ENCODE peak calls at places on chromosome 11, in six cellular contexts. One of them, this sample, is unnamed.

GRCh38 chr11:94144233-94144632 is 15.6 kb downstream of the PANX1 start:
- DNase-seq in mesenchymal stem cell: peak
- DNase-seq in neuronal stem cell: no peak
- DNase-seq in IMR-90: no peak
- DNase-seq in H9: no peak
- DNase-seq in mesendoderm: peak
- DNase-seq in this sample: peak

GRCh38 chr11:88051386-88051785 is 123.9 kb downstream of the RAB38 start:
- DNase-seq in neuronal stem cell: no peak
- DNase-seq in IMR-90: peak
- DNase-seq in mesendoderm: no peak
- DNase-seq in H9: no peak
- DNase-seq in mesenchymal stem cell: peak
- DNase-seq in this sample: no peak

GRCh38 chr11:36075053-36075452 is 131.2 kb downstream of the LDLRAD3 start:
- DNase-seq in IMR-90: peak
- DNase-seq in neuronal stem cell: no peak
- DNase-seq in mesendoderm: no peak
- DNase-seq in H9: no peak
- DNase-seq in mesenchymal stem cell: peak
- DNase-seq in this sample: no peak

GRCh38 chr11:106276126-106276525 is 198.7 kb downstream of the AASDHPPT start:
- DNase-seq in neuronal stem cell: no peak
- DNase-seq in mesenchymal stem cell: no peak
- DNase-seq in IMR-90: peak
- DNase-seq in H9: no peak
- DNase-seq in mesendoderm: no peak
- DNase-seq in this sample: no peak

GRCh38 chr11:8870461-8871282 is 40.3 kb upstream of the AKIP1 start:
- DNase-seq in H9: peak
- DNase-seq in neuronal stem cell: peak
- DNase-seq in mesendoderm: peak
- DNase-seq in IMR-90: peak
- DNase-seq in mesenchymal stem cell: peak
- DNase-seq in this sample: peak

GRCh38 chr11:92330114-92330513 is 105.5 kb downstream of the FAT3 start:
- DNase-seq in neuronal stem cell: no peak
- DNase-seq in H9: no peak
- DNase-seq in mesenchymal stem cell: no peak
- DNase-seq in IMR-90: no peak
- DNase-seq in mesendoderm: no peak
- DNase-seq in this sample: no peak

GRCh38 chr11:121741954-121742361 is 289.2 kb upstream of the SORL1-AS1 start:
- DNase-seq in H9: no peak
- DNase-seq in neuronal stem cell: no peak
- DNase-seq in mesenchymal stem cell: no peak
- DNase-seq in IMR-90: peak
- DNase-seq in mesendoderm: no peak
- DNase-seq in this sample: no peak

GRCh38 chr11:88515002-88515401 is 177.5 kb upstream of the CTSC start:
- DNase-seq in IMR-90: no peak
- DNase-seq in neuronal stem cell: no peak
- DNase-seq in mesenchymal stem cell: no peak
- DNase-seq in H9: no peak
- DNase-seq in mesendoderm: no peak
- DNase-seq in this sample: no peak

GRCh38 chr11:126991596-126991995 is 9.0 kb downstream of the KIRREL3 start:
- DNase-seq in mesenchymal stem cell: peak
- DNase-seq in mesendoderm: no peak
- DNase-seq in neuronal stem cell: no peak
- DNase-seq in IMR-90: peak
- DNase-seq in H9: no peak
- DNase-seq in this sample: peak

GRCh38 chr11:76120513-76121081 is 85.7 kb downstream of the WNT11 start:
- DNase-seq in H9: peak
- DNase-seq in neuronal stem cell: peak
- DNase-seq in mesenchymal stem cell: peak
- DNase-seq in IMR-90: peak
- DNase-seq in mesendoderm: peak
- DNase-seq in this sample: peak

GRCh38 chr11:121435796-121436511 is 16.2 kb upstream of the SORL1 start:
- DNase-seq in neuronal stem cell: no peak
- DNase-seq in IMR-90: no peak
- DNase-seq in mesendoderm: peak
- DNase-seq in H9: no peak
- DNase-seq in mesenchymal stem cell: no peak
- DNase-seq in this sample: no peak

GRCh38 chr11:105577645-105578044 is 32.2 kb upstream of the GRIA4 start:
- DNase-seq in neuronal stem cell: no peak
- DNase-seq in H9: no peak
- DNase-seq in mesendoderm: peak
- DNase-seq in IMR-90: peak
- DNase-seq in mesenchymal stem cell: peak
- DNase-seq in this sample: peak

GRCh38 chr11:1283906-1284305 is 25.5 kb downstream of the TOLLIP start:
- DNase-seq in H9: no peak
- DNase-seq in neuronal stem cell: no peak
- DNase-seq in mesenchymal stem cell: no peak
- DNase-seq in IMR-90: no peak
- DNase-seq in mesendoderm: no peak
- DNase-seq in this sample: no peak

GRCh38 chr11:124442442-124442841 is 3.1 kb downstream of the OR8B8 start:
- DNase-seq in H9: no peak
- DNase-seq in IMR-90: no peak
- DNase-seq in neuronal stem cell: no peak
- DNase-seq in mesenchymal stem cell: no peak
- DNase-seq in mesendoderm: peak
- DNase-seq in this sample: no peak

GRCh38 chr11:6210274-6210955 is 5.1 kb downstream of the C11orf42 start:
- DNase-seq in mesendoderm: peak
- DNase-seq in IMR-90: peak
- DNase-seq in H9: no peak
- DNase-seq in neuronal stem cell: no peak
- DNase-seq in mesenchymal stem cell: no peak
- DNase-seq in this sample: no peak

GRCh38 chr11:122505304-122506006 is 150.1 kb upstream of the UBASH3B start:
- DNase-seq in mesendoderm: peak
- DNase-seq in mesenchymal stem cell: peak
- DNase-seq in H9: peak
- DNase-seq in IMR-90: peak
- DNase-seq in neuronal stem cell: peak
- DNase-seq in this sample: peak

GRCh38 chr11:45225961-45226871 is 59.9 kb downstream of the SYT13 start:
- DNase-seq in H9: no peak
- DNase-seq in neuronal stem cell: no peak
- DNase-seq in mesendoderm: no peak
- DNase-seq in mesenchymal stem cell: no peak
- DNase-seq in IMR-90: no peak
- DNase-seq in this sample: no peak

GRCh38 chr11:27525824-27526516 is 19.4 kb upstream of the LIN7C start:
- DNase-seq in IMR-90: no peak
- DNase-seq in neuronal stem cell: no peak
- DNase-seq in H9: no peak
- DNase-seq in mesenchymal stem cell: no peak
- DNase-seq in mesendoderm: no peak
- DNase-seq in this sample: no peak

GRCh38 chr11:6485661-6486060 is 4.4 kb downstream of the TIMM10B start:
- DNase-seq in neuronal stem cell: no peak
- DNase-seq in H9: no peak
- DNase-seq in IMR-90: no peak
- DNase-seq in mesendoderm: no peak
- DNase-seq in mesenchymal stem cell: no peak
- DNase-seq in this sample: no peak

GRCh38 chr11:2089536-2090165 is 49.5 kb downstream of the IGF2 start:
- DNase-seq in mesenchymal stem cell: peak
- DNase-seq in H9: peak
- DNase-seq in IMR-90: peak
- DNase-seq in mesendoderm: peak
- DNase-seq in neuronal stem cell: peak
- DNase-seq in this sample: peak

GRCh38 chr11:62171261-62171723 is 18.7 kb upstream of the SCGB1D1 start:
- DNase-seq in H9: peak
- DNase-seq in mesendoderm: peak
- DNase-seq in mesenchymal stem cell: peak
- DNase-seq in IMR-90: peak
- DNase-seq in neuronal stem cell: peak
- DNase-seq in this sample: peak

GRCh38 chr11:783581-784015 is 6.3 kb downstream of the CEND1 start:
- DNase-seq in neuronal stem cell: peak
- DNase-seq in H9: peak
- DNase-seq in IMR-90: peak
- DNase-seq in mesendoderm: peak
- DNase-seq in mesenchymal stem cell: peak
- DNase-seq in this sample: peak

GRCh38 chr11:64015935-64016468 is 19.7 kb upstream of the FLRT1 start:
- DNase-seq in IMR-90: no peak
- DNase-seq in H9: no peak
- DNase-seq in mesenchymal stem cell: no peak
- DNase-seq in neuronal stem cell: no peak
- DNase-seq in mesendoderm: no peak
- DNase-seq in this sample: no peak

GRCh38 chr11:83033367-83033766 is 38.3 kb downstream of the RAB30 start:
- DNase-seq in IMR-90: no peak
- DNase-seq in mesenchymal stem cell: no peak
- DNase-seq in mesendoderm: no peak
- DNase-seq in neuronal stem cell: no peak
- DNase-seq in H9: no peak
- DNase-seq in this sample: no peak

GRCh38 chr11:125390949-125391348 is 105.1 kb downstream of the FEZ1 start:
- DNase-seq in mesenchymal stem cell: peak
- DNase-seq in H9: no peak
- DNase-seq in IMR-90: peak
- DNase-seq in mesendoderm: peak
- DNase-seq in neuronal stem cell: no peak
- DNase-seq in this sample: no peak

GRCh38 chr11:65580031-65580692 is 4.3 kb downstream of the EHBP1L1 start:
- DNase-seq in mesenchymal stem cell: no peak
- DNase-seq in H9: no peak
- DNase-seq in mesendoderm: no peak
- DNase-seq in IMR-90: no peak
- DNase-seq in neuronal stem cell: no peak
- DNase-seq in this sample: no peak

GRCh38 chr11:116927163-116927772 is 89.8 kb upstream of the APOA1 start:
- DNase-seq in neuronal stem cell: no peak
- DNase-seq in IMR-90: no peak
- DNase-seq in H9: no peak
- DNase-seq in mesenchymal stem cell: peak
- DNase-seq in mesendoderm: no peak
- DNase-seq in this sample: peak

GRCh38 chr11:94330789-94331188 is 26.4 kb downstream of the IZUMO1R start:
- DNase-seq in H9: no peak
- DNase-seq in mesendoderm: no peak
- DNase-seq in neuronal stem cell: no peak
- DNase-seq in mesenchymal stem cell: no peak
- DNase-seq in IMR-90: no peak
- DNase-seq in this sample: no peak

GRCh38 chr11:102109896-102110760 is at the start of gene YAP1:
- DNase-seq in IMR-90: peak
- DNase-seq in mesendoderm: peak
- DNase-seq in mesenchymal stem cell: peak
- DNase-seq in H9: peak
- DNase-seq in neuronal stem cell: peak
- DNase-seq in this sample: peak

GRCh38 chr11:5941951-5942350 is at the start of gene OR56A3:
- DNase-seq in neuronal stem cell: no peak
- DNase-seq in mesenchymal stem cell: no peak
- DNase-seq in mesendoderm: no peak
- DNase-seq in IMR-90: no peak
- DNase-seq in H9: no peak
- DNase-seq in this sample: no peak

GRCh38 chr11:84549221-84549620 is 1077.9 kb downstream of the DLG2 start:
- DNase-seq in mesenchymal stem cell: no peak
- DNase-seq in neuronal stem cell: no peak
- DNase-seq in H9: no peak
- DNase-seq in mesendoderm: no peak
- DNase-seq in IMR-90: no peak
- DNase-seq in this sample: no peak

GRCh38 chr11:115215694-115216615 is 288.3 kb downstream of the CADM1 start:
- DNase-seq in neuronal stem cell: no peak
- DNase-seq in IMR-90: no peak
- DNase-seq in H9: peak
- DNase-seq in mesenchymal stem cell: peak
- DNase-seq in mesendoderm: peak
- DNase-seq in this sample: peak

GRCh38 chr11:67118059-67118766 is 850 bp upstream of the KDM2A start:
- DNase-seq in IMR-90: no peak
- DNase-seq in mesenchymal stem cell: no peak
- DNase-seq in H9: peak
- DNase-seq in neuronal stem cell: no peak
- DNase-seq in mesendoderm: peak
- DNase-seq in this sample: peak
- H3K4ac ChIP-seq in IMR-90: peak
- H3K4ac ChIP-seq in mesenchymal stem cell: peak
- H3K4ac ChIP-seq in H9: no peak
- H3K4ac ChIP-seq in neuronal stem cell: peak
- H3K4ac ChIP-seq in mesendoderm: peak
- H3K4ac ChIP-seq in this sample: peak

GRCh38 chr11:3972431-3972830 is 117.0 kb downstream of the STIM1 start:
- DNase-seq in neuronal stem cell: no peak
- DNase-seq in IMR-90: no peak
- DNase-seq in mesenchymal stem cell: no peak
- DNase-seq in mesendoderm: no peak
- DNase-seq in H9: no peak
- DNase-seq in this sample: peak
- H3K23ac ChIP-seq in neuronal stem cell: no peak
- H3K23ac ChIP-seq in IMR-90: no peak
- H3K23ac ChIP-seq in mesenchymal stem cell: no peak
- H3K23ac ChIP-seq in mesendoderm: no peak
- H3K23ac ChIP-seq in H9: no peak
- H3K23ac ChIP-seq in this sample: no peak

DNA sequence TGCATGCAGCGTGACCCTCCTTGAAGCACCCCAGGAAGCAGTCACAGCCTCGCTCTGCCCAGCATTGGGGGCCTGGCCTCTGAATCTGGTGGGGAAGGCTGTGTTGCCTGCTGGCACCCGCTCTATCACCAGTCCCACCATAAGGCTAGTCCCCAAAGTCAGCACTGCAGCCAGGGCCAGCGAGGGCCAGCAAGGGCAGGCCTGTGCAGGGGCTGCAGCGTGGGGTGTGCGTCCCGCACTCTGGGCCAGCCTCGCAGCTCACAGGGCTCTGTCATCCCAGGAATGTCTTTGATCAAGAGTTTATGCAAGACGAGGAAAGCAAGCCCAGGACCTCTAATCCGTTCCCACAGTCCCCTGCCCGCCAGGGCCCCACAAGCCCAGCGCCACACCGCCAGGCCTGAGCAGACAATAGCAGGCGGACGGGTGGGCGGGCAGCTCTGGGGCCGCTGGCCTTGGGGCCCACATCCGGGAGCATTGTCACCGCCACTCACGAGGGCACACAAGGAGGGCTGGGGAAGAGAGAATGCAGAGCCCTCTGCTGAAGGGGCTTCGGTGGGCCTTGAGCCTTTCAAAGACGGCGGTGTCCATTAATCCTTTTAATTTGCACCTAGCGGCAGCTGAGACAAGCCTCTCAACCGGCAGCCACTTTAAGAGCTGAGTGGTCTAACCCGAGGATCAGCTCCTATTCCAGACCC is 17.1 kb downstream of the LTO1 start:
- DNase-seq in H9: peak
- DNase-seq in mesenchymal stem cell: peak
- DNase-seq in mesendoderm: peak
- DNase-seq in IMR-90: peak
- DNase-seq in neuronal stem cell: peak
- DNase-seq in this sample: no peak
- H3K4ac ChIP-seq in H9: no peak
- H3K4ac ChIP-seq in mesenchymal stem cell: peak
- H3K4ac ChIP-seq in mesendoderm: no peak
- H3K4ac ChIP-seq in IMR-90: peak
- H3K4ac ChIP-seq in neuronal stem cell: peak
- H3K4ac ChIP-seq in this sample: peak

GRCh38 chr11:73230276-73230875 is 12.3 kb downstream of the P2RY2 start:
- DNase-seq in IMR-90: no peak
- DNase-seq in mesendoderm: no peak
- DNase-seq in neuronal stem cell: no peak
- DNase-seq in H9: no peak
- DNase-seq in mesenchymal stem cell: no peak
- DNase-seq in this sample: no peak
- H3K23ac ChIP-seq in IMR-90: no peak
- H3K23ac ChIP-seq in mesendoderm: no peak
- H3K23ac ChIP-seq in neuronal stem cell: peak
- H3K23ac ChIP-seq in H9: no peak
- H3K23ac ChIP-seq in mesenchymal stem cell: no peak
- H3K23ac ChIP-seq in this sample: no peak

This sample was measured in trophoblast cell.